ENCODE peak calls at places on chromosomes 5 and 9, in four cellular contexts. One of them, this sample, is unnamed.

GRCh38 chr9:27125936-27126335 is 16.9 kb downstream of the TEK start:
- DNase-seq in Peyer's patch: no peak
- DNase-seq in epithelial cell of proximal tubule: peak
- DNase-seq in mammary epithelial cell: peak
- DNase-seq in this sample: no peak

GRCh38 chr5:74647096-74647495 is 6.6 kb upstream of the ENC1 start:
- DNase-seq in mammary epithelial cell: peak
- DNase-seq in Peyer's patch: no peak
- DNase-seq in epithelial cell of proximal tubule: no peak
- DNase-seq in this sample: no peak

GRCh38 chr9:136777359-136777758 is 13.0 kb upstream of the LCN15 start:
- DNase-seq in Peyer's patch: no peak
- DNase-seq in epithelial cell of proximal tubule: no peak
- DNase-seq in mammary epithelial cell: no peak
- DNase-seq in this sample: no peak

GRCh38 chr9:130900701-130901497 is 4.3 kb upstream of the QRFP start:
- DNase-seq in epithelial cell of proximal tubule: no peak
- DNase-seq in mammary epithelial cell: no peak
- DNase-seq in Peyer's patch: no peak
- DNase-seq in this sample: no peak

GRCh38 chr5:177427211-177427822 is 841 bp downstream of the GRK6 start:
- DNase-seq in mammary epithelial cell: peak
- DNase-seq in Peyer's patch: no peak
- DNase-seq in epithelial cell of proximal tubule: no peak
- DNase-seq in this sample: no peak

GRCh38 chr9:89701221-89701798 is 96.5 kb downstream of the GADD45G start:
- DNase-seq in Peyer's patch: peak
- DNase-seq in mammary epithelial cell: no peak
- DNase-seq in epithelial cell of proximal tubule: no peak
- DNase-seq in this sample: no peak

GRCh38 chr9:119432428-119432827 is 63.2 kb upstream of the BRINP1 start:
- DNase-seq in mammary epithelial cell: no peak
- DNase-seq in Peyer's patch: no peak
- DNase-seq in epithelial cell of proximal tubule: no peak
- DNase-seq in this sample: no peak

GRCh38 chr9:135561391-135562234 is at the start of gene PAEP:
- DNase-seq in epithelial cell of proximal tubule: no peak
- DNase-seq in mammary epithelial cell: no peak
- DNase-seq in Peyer's patch: peak
- DNase-seq in this sample: no peak

GRCh38 chr9:2427016-2427891 is 194.3 kb upstream of the VLDLR start:
- DNase-seq in mammary epithelial cell: peak
- DNase-seq in Peyer's patch: no peak
- DNase-seq in epithelial cell of proximal tubule: no peak
- DNase-seq in this sample: no peak

GRCh38 chr9:91948423-91949292 is 1.4 kb downstream of the ROR2 start:
- DNase-seq in mammary epithelial cell: peak
- DNase-seq in Peyer's patch: peak
- DNase-seq in epithelial cell of proximal tubule: no peak
- DNase-seq in this sample: no peak

GRCh38 chr9:118637681-118638080 is 731.6 kb downstream of the BRINP1 start:
- DNase-seq in Peyer's patch: no peak
- DNase-seq in mammary epithelial cell: no peak
- DNase-seq in epithelial cell of proximal tubule: no peak
- DNase-seq in this sample: no peak

GRCh38 chr9:129253820-129254381 is 75.8 kb upstream of the IER5L start:
- DNase-seq in mammary epithelial cell: no peak
- DNase-seq in epithelial cell of proximal tubule: no peak
- DNase-seq in Peyer's patch: no peak
- DNase-seq in this sample: no peak

GRCh38 chr9:133086894-133087293 is 25.1 kb downstream of the CEL start:
- DNase-seq in epithelial cell of proximal tubule: no peak
- DNase-seq in Peyer's patch: no peak
- DNase-seq in mammary epithelial cell: no peak
- DNase-seq in this sample: no peak

GRCh38 chr5:133969654-133970324 is 1.4 kb upstream of the C5orf15 start:
- DNase-seq in Peyer's patch: no peak
- DNase-seq in mammary epithelial cell: no peak
- DNase-seq in epithelial cell of proximal tubule: peak
- DNase-seq in this sample: no peak

GRCh38 chr9:115849679-115850412 is 303.7 kb upstream of the PAPPA start:
- DNase-seq in Peyer's patch: no peak
- DNase-seq in mammary epithelial cell: no peak
- DNase-seq in epithelial cell of proximal tubule: no peak
- DNase-seq in this sample: peak

GRCh38 chr5:175250426-175250825 is 193.6 kb downstream of the DRD1 start:
- DNase-seq in epithelial cell of proximal tubule: no peak
- DNase-seq in Peyer's patch: no peak
- DNase-seq in mammary epithelial cell: no peak
- DNase-seq in this sample: no peak

GRCh38 chr9:34510032-34510431 is 12.8 kb downstream of the ENHO start:
- DNase-seq in Peyer's patch: peak
- DNase-seq in epithelial cell of proximal tubule: no peak
- DNase-seq in mammary epithelial cell: no peak
- DNase-seq in this sample: no peak

GRCh38 chr9:113219186-113219936 is 1.7 kb downstream of the FKBP15 start:
- DNase-seq in epithelial cell of proximal tubule: no peak
- DNase-seq in Peyer's patch: no peak
- DNase-seq in mammary epithelial cell: no peak
- DNase-seq in this sample: no peak
- H3K4me3 ChIP-seq in epithelial cell of proximal tubule: peak
- H3K4me3 ChIP-seq in Peyer's patch: no peak
- H3K4me3 ChIP-seq in mammary epithelial cell: peak
- H3K4me3 ChIP-seq in this sample: peak

GRCh38 chr9:113807173-113808061 is 68.7 kb upstream of the ZNF618 start:
- DNase-seq in Peyer's patch: peak
- DNase-seq in mammary epithelial cell: peak
- DNase-seq in epithelial cell of proximal tubule: no peak
- DNase-seq in this sample: peak
- H3K4me3 ChIP-seq in Peyer's patch: peak
- H3K4me3 ChIP-seq in mammary epithelial cell: no peak
- H3K4me3 ChIP-seq in epithelial cell of proximal tubule: peak
- H3K4me3 ChIP-seq in this sample: no peak

DNA sequence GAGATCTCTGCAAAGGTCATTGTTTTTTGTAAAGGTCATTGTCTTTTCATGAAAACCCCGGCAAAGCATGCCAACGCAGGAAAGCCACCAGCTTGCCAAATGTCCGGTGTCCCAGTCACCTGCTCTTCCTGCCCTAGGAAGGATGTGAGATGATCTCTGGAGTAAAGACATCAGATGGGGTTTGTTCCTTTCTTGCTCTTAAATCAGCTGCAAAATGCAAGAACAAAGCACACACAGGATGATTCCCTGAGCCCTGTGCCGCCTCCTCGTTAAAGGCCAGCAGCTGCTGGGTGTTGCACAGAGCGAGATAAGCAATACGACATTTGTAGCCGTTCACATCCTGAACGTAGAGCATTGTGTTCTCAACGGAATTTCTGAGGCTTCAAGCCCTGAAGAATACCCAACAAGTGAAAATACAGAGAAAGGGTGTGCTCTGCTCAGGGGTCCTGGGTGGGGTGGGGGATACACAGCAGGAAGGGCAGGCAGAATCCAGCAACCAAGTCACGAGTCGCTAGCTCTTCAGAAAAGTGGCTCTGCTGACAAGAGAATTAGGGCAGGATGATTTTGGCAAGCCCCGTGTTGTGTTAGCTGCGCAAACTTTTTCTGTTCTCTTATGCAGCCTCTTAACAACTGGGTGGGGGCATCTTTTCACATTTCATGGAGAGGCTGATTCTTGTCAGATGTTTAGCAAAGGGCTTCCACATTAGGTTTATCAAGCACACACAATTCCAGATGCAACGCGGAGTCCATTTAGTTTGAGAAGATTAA is 229.2 kb upstream of the MAP3K1 start:
- DNase-seq in epithelial cell of proximal tubule: no peak
- DNase-seq in mammary epithelial cell: no peak
- DNase-seq in Peyer's patch: no peak
- DNase-seq in this sample: peak
- H3K4me3 ChIP-seq in epithelial cell of proximal tubule: no peak
- H3K4me3 ChIP-seq in mammary epithelial cell: no peak
- H3K4me3 ChIP-seq in Peyer's patch: no peak
- H3K4me3 ChIP-seq in this sample: peak

DNA sequence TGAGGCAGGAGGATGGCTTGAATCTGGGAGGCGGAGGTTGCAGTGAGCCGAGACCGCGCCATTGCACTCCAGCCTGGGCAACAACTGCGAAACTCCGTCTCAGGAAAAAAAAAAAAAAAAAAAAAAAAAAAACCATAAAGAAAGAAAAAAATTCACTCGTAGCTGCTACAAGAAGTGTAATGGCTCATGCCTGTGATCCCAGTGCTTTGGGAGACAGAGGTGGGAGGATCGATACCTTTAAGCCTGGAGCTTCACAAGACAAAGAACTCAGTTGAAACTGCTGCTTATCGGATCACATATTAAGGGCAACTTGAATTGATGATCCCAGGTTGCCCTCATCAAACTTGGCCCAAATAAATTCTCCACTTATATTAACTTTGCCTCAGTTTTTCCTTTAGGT is 1.0 kb upstream of the ZCCHC7 start:
- DNase-seq in epithelial cell of proximal tubule: no peak
- DNase-seq in Peyer's patch: no peak
- DNase-seq in mammary epithelial cell: no peak
- DNase-seq in this sample: no peak
- H3K4me3 ChIP-seq in epithelial cell of proximal tubule: peak
- H3K4me3 ChIP-seq in Peyer's patch: no peak
- H3K4me3 ChIP-seq in mammary epithelial cell: no peak
- H3K4me3 ChIP-seq in this sample: no peak

GRCh38 chr5:132457371-132458225 is 33.0 kb downstream of the IRF1 start:
- DNase-seq in Peyer's patch: peak
- DNase-seq in mammary epithelial cell: no peak
- DNase-seq in epithelial cell of proximal tubule: peak
- DNase-seq in this sample: peak
- H3K4me3 ChIP-seq in Peyer's patch: no peak
- H3K4me3 ChIP-seq in mammary epithelial cell: no peak
- H3K4me3 ChIP-seq in epithelial cell of proximal tubule: no peak
- H3K4me3 ChIP-seq in this sample: no peak

GRCh38 chr9:128245293-128246151 is 30.3 kb downstream of the GOLGA2 start:
- DNase-seq in epithelial cell of proximal tubule: no peak
- DNase-seq in mammary epithelial cell: no peak
- DNase-seq in Peyer's patch: no peak
- DNase-seq in this sample: no peak

GRCh38 chr9:128243486-128244415 is 32.1 kb downstream of the GOLGA2 start:
- DNase-seq in epithelial cell of proximal tubule: no peak
- DNase-seq in mammary epithelial cell: no peak
- DNase-seq in Peyer's patch: no peak
- DNase-seq in this sample: no peak

GRCh38 chr9:128246471-128246870 is 29.3 kb downstream of the GOLGA2 start:
- DNase-seq in Peyer's patch: no peak
- DNase-seq in mammary epithelial cell: no peak
- DNase-seq in epithelial cell of proximal tubule: no peak
- DNase-seq in this sample: no peak

GRCh38 chr9:128242828-128243485 is 32.9 kb downstream of the GOLGA2 start:
- DNase-seq in Peyer's patch: no peak
- DNase-seq in epithelial cell of proximal tubule: no peak
- DNase-seq in mammary epithelial cell: no peak
- DNase-seq in this sample: no peak

GRCh38 chr9:128244443-128245226 is 31.2 kb downstream of the GOLGA2 start:
- DNase-seq in epithelial cell of proximal tubule: no peak
- DNase-seq in mammary epithelial cell: no peak
- DNase-seq in Peyer's patch: peak
- DNase-seq in this sample: no peak
- H3K4me3 ChIP-seq in epithelial cell of proximal tubule: no peak
- H3K4me3 ChIP-seq in mammary epithelial cell: no peak
- H3K4me3 ChIP-seq in Peyer's patch: peak
- H3K4me3 ChIP-seq in this sample: no peak

DNA sequence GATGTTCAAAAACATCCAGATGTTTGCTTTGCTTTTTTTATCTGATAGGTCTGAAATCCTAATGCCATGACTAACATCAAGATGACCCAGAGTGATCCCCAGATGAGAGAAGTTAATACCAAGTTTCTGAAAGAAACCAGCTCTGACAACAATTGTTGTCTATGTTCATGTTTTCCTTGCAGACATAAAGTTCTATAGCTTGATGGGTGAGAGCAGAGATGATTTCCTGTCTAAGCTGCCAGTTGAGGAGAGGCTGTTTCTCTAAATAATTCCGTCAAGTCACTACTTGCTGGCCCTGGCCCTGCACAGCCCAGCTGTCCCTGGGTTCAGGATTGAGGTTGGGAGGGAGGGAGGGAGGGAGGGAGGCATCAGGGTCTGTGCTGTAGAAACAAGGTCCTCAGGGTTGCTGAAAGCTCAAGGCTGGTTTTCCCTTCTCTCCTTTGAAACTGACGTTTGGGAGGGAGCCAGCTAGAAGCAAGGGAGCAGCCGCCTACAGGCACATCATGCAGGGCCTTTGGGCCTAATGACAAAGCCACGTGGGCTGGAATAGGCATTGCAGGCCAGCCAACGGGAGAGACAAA is 3.9 kb downstream of the SPARC start:
- DNase-seq in epithelial cell of proximal tubule: no peak
- DNase-seq in Peyer's patch: no peak
- DNase-seq in mammary epithelial cell: peak
- DNase-seq in this sample: no peak
- H3K4me3 ChIP-seq in epithelial cell of proximal tubule: no peak
- H3K4me3 ChIP-seq in Peyer's patch: no peak
- H3K4me3 ChIP-seq in mammary epithelial cell: no peak
- H3K4me3 ChIP-seq in this sample: no peak

This sample was measured in Jurkat, Clone E6-1.